ENCODE peak calls at places on chromosomes 16 and 17, in five cellular contexts. One of them, this sample, is unnamed.
A peak's percentile ranks its signal among the peaks of the same experiment; 100 is the strongest.

GRCh38 chr16:3879887-3880564 is 487 bp downstream of the CREBBP start:
- DNase-seq in adrenal gland: peak; percentile 62
- DNase-seq in heart left ventricle: peak; percentile 86
- DNase-seq in esophagus squamous epithelium: no peak
- DNase-seq in mucosa of descending colon: peak; percentile 83
- DNase-seq in this sample: peak; percentile 68

GRCh38 chr17:68733241-68734176 is 132.3 kb upstream of the FAM20A start:
- DNase-seq in esophagus squamous epithelium: no peak
- DNase-seq in heart left ventricle: peak; percentile 33
- DNase-seq in adrenal gland: peak; percentile 38
- DNase-seq in mucosa of descending colon: no peak
- DNase-seq in this sample: no peak

GRCh38 chr17:33628500-33629336 is 335.6 kb upstream of the ASIC2 start:
- DNase-seq in adrenal gland: no peak
- DNase-seq in heart left ventricle: no peak
- DNase-seq in mucosa of descending colon: no peak
- DNase-seq in esophagus squamous epithelium: no peak
- DNase-seq in this sample: no peak

GRCh38 chr16:7492122-7492521 is 159.5 kb downstream of the RBFOX1 start:
- DNase-seq in heart left ventricle: no peak
- DNase-seq in esophagus squamous epithelium: no peak
- DNase-seq in adrenal gland: no peak
- DNase-seq in mucosa of descending colon: no peak
- DNase-seq in this sample: no peak

GRCh38 chr16:49472598-49472997 is 99.0 kb downstream of the C16orf78 start:
- DNase-seq in heart left ventricle: peak; percentile 17
- DNase-seq in adrenal gland: no peak
- DNase-seq in esophagus squamous epithelium: no peak
- DNase-seq in mucosa of descending colon: no peak
- DNase-seq in this sample: no peak

GRCh38 chr17:72239548-72239947 is 118.7 kb downstream of the SOX9 start:
- DNase-seq in mucosa of descending colon: no peak
- DNase-seq in heart left ventricle: no peak
- DNase-seq in adrenal gland: no peak
- DNase-seq in esophagus squamous epithelium: no peak
- DNase-seq in this sample: no peak

GRCh38 chr17:82926716-82927115 is 86.9 kb upstream of the ZNF750 start:
- DNase-seq in adrenal gland: no peak
- DNase-seq in heart left ventricle: no peak
- DNase-seq in esophagus squamous epithelium: no peak
- DNase-seq in mucosa of descending colon: peak; percentile 35
- DNase-seq in this sample: no peak

GRCh38 chr17:65914784-65915342 is 277.1 kb downstream of the CEP112 start:
- DNase-seq in heart left ventricle: no peak
- DNase-seq in esophagus squamous epithelium: no peak
- DNase-seq in mucosa of descending colon: no peak
- DNase-seq in adrenal gland: no peak
- DNase-seq in this sample: no peak

GRCh38 chr17:12789075-12789975 is at the start of gene ARHGAP44:
- DNase-seq in esophagus squamous epithelium: no peak
- DNase-seq in mucosa of descending colon: peak; percentile 76
- DNase-seq in heart left ventricle: peak; percentile 66
- DNase-seq in adrenal gland: peak; percentile 18
- DNase-seq in this sample: peak; percentile 78

GRCh38 chr17:58960068-58960467 is 146.6 kb downstream of the TRIM37 start:
- DNase-seq in adrenal gland: peak; percentile 30
- DNase-seq in heart left ventricle: no peak
- DNase-seq in mucosa of descending colon: no peak
- DNase-seq in esophagus squamous epithelium: no peak
- DNase-seq in this sample: peak; percentile 17

GRCh38 chr17:46823657-46824056 is 5.2 kb upstream of the WNT3 start:
- DNase-seq in mucosa of descending colon: no peak
- DNase-seq in adrenal gland: no peak
- DNase-seq in esophagus squamous epithelium: no peak
- DNase-seq in heart left ventricle: no peak
- DNase-seq in this sample: no peak

GRCh38 chr16:2745116-2745890 is 7.1 kb upstream of the SRRM2 start:
- DNase-seq in mucosa of descending colon: no peak
- DNase-seq in esophagus squamous epithelium: no peak
- DNase-seq in adrenal gland: no peak
- DNase-seq in heart left ventricle: no peak
- DNase-seq in this sample: no peak

GRCh38 chr16:3121843-3122467 is 9.6 kb downstream of the ZNF205 start:
- DNase-seq in adrenal gland: no peak
- DNase-seq in heart left ventricle: no peak
- DNase-seq in mucosa of descending colon: no peak
- DNase-seq in esophagus squamous epithelium: no peak
- DNase-seq in this sample: no peak

GRCh38 chr16:85034591-85035433 is 7.2 kb downstream of the KIAA0513 start:
- DNase-seq in esophagus squamous epithelium: no peak
- DNase-seq in heart left ventricle: no peak
- DNase-seq in adrenal gland: no peak
- DNase-seq in mucosa of descending colon: no peak
- DNase-seq in this sample: no peak
- H3K4me1 ChIP-seq in esophagus squamous epithelium: peaks cover 5% of the 10 kb centered on the region
- H3K4me1 ChIP-seq in heart left ventricle: no peaks in the 10 kb centered on the region
- H3K4me1 ChIP-seq in adrenal gland: peaks cover 16% of the 10 kb centered on the region
- H3K4me1 ChIP-seq in mucosa of descending colon: peaks cover 13% of the 10 kb centered on the region
- H3K4me1 ChIP-seq in this sample: peaks cover 5% of the 10 kb centered on the region

GRCh38 chr17:8946476-8946875 is 19.0 kb downstream of the PIK3R5 start:
- DNase-seq in mucosa of descending colon: no peak
- DNase-seq in heart left ventricle: no peak
- DNase-seq in adrenal gland: no peak
- DNase-seq in esophagus squamous epithelium: no peak
- DNase-seq in this sample: no peak
- H3K4me1 ChIP-seq in mucosa of descending colon: no peaks in the 10 kb centered on the region
- H3K4me1 ChIP-seq in heart left ventricle: peaks cover 3% of the 10 kb centered on the region
- H3K4me1 ChIP-seq in adrenal gland: no peaks in the 10 kb centered on the region
- H3K4me1 ChIP-seq in esophagus squamous epithelium: no peaks in the 10 kb centered on the region
- H3K4me1 ChIP-seq in this sample: no peaks in the 10 kb centered on the region

GRCh38 chr17:75416006-75416405 is 10.5 kb upstream of the GRB2 start:
- DNase-seq in heart left ventricle: no peak
- DNase-seq in esophagus squamous epithelium: no peak
- DNase-seq in adrenal gland: no peak
- DNase-seq in mucosa of descending colon: no peak
- DNase-seq in this sample: no peak

GRCh38 chr17:75418523-75419050 is 13.1 kb upstream of the GRB2 start:
- DNase-seq in heart left ventricle: no peak
- DNase-seq in adrenal gland: no peak
- DNase-seq in esophagus squamous epithelium: no peak
- DNase-seq in mucosa of descending colon: no peak
- DNase-seq in this sample: no peak

GRCh38 chr17:75414488-75414887 is 9.0 kb upstream of the GRB2 start:
- DNase-seq in adrenal gland: no peak
- DNase-seq in esophagus squamous epithelium: no peak
- DNase-seq in heart left ventricle: no peak
- DNase-seq in mucosa of descending colon: no peak
- DNase-seq in this sample: no peak

GRCh38 chr17:75412455-75413317 is 7.2 kb upstream of the GRB2 start:
- DNase-seq in esophagus squamous epithelium: no peak
- DNase-seq in mucosa of descending colon: no peak
- DNase-seq in adrenal gland: peak; percentile 45
- DNase-seq in heart left ventricle: peak; percentile 50
- DNase-seq in this sample: peak; percentile 72

GRCh38 chr17:75417054-75417453 is 11.6 kb upstream of the GRB2 start:
- DNase-seq in esophagus squamous epithelium: no peak
- DNase-seq in adrenal gland: peak; percentile 53
- DNase-seq in mucosa of descending colon: no peak
- DNase-seq in heart left ventricle: no peak
- DNase-seq in this sample: no peak
- H3K4me1 ChIP-seq in esophagus squamous epithelium: no peaks in the 10 kb centered on the region
- H3K4me1 ChIP-seq in adrenal gland: no peaks in the 10 kb centered on the region
- H3K4me1 ChIP-seq in mucosa of descending colon: no peaks in the 10 kb centered on the region
- H3K4me1 ChIP-seq in heart left ventricle: peaks cover 8% of the 10 kb centered on the region
- H3K4me1 ChIP-seq in this sample: no peaks in the 10 kb centered on the region

GRCh38 chr17:78872486-78872885 is 30.5 kb downstream of the CEP295NL start:
- DNase-seq in esophagus squamous epithelium: no peak
- DNase-seq in adrenal gland: no peak
- DNase-seq in mucosa of descending colon: no peak
- DNase-seq in heart left ventricle: no peak
- DNase-seq in this sample: no peak

GRCh38 chr17:78875738-78876597 is 27.0 kb downstream of the CEP295NL start:
- DNase-seq in esophagus squamous epithelium: no peak
- DNase-seq in mucosa of descending colon: no peak
- DNase-seq in adrenal gland: peak; percentile 42
- DNase-seq in heart left ventricle: no peak
- DNase-seq in this sample: no peak

GRCh38 chr17:78873519-78874340 is 29.3 kb downstream of the CEP295NL start:
- DNase-seq in esophagus squamous epithelium: no peak
- DNase-seq in adrenal gland: no peak
- DNase-seq in mucosa of descending colon: no peak
- DNase-seq in heart left ventricle: peak; percentile 64
- DNase-seq in this sample: no peak

GRCh38 chr17:78878261-78878660 is 24.7 kb downstream of the CEP295NL start:
- DNase-seq in adrenal gland: no peak
- DNase-seq in heart left ventricle: no peak
- DNase-seq in mucosa of descending colon: no peak
- DNase-seq in esophagus squamous epithelium: no peak
- DNase-seq in this sample: no peak

DNA sequence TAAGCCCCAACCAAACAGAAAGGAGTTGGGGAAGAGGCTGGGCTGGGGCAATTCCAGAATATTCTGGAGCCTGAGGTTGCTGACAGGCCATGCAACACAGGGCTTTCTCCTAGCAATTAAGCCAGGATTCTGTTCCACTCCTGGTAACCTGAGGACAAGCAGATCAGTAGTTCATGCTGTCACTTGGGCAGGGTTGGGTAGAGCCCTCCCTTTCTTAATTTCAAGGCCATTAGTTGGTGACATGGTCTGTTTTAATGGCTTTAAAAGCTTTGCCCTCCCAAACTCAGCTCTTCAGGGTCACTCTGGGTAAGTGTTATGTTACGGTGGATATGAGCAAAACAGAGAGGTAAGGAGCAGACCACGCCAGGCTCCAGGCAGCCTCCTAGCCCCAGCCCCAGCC is 27.7 kb downstream of the CEP295NL start:
- DNase-seq in adrenal gland: no peak
- DNase-seq in esophagus squamous epithelium: no peak
- DNase-seq in heart left ventricle: no peak
- DNase-seq in mucosa of descending colon: no peak
- DNase-seq in this sample: no peak
- H3K4me1 ChIP-seq in adrenal gland: peaks cover 21% of the 10 kb centered on the region
- H3K4me1 ChIP-seq in esophagus squamous epithelium: peaks cover 28% of the 10 kb centered on the region
- H3K4me1 ChIP-seq in heart left ventricle: peaks cover 48% of the 10 kb centered on the region
- H3K4me1 ChIP-seq in mucosa of descending colon: peaks cover 10% of the 10 kb centered on the region
- H3K4me1 ChIP-seq in this sample: peaks cover 5% of the 10 kb centered on the region

DNA sequence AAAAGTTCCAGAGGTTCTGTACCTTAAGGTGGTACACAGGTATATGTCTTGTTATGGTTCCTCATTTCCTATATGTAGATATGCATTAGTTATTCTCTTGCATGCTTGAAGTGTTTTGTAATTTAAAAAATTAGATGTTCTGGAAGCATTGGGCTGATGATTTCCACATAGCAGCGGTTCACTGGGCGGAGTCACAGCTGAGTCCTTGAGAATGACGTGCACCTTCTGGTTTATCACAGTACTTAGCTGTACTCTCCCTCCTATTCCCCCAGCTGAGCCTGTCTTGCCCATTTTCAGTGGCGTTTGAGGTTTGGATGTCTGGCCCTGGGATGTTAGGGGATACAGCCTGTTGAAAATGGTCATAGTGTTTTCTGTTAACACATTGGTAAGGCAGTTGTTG is 327.1 kb downstream of the SNX29 start:
- DNase-seq in adrenal gland: peak; percentile 45
- DNase-seq in mucosa of descending colon: no peak
- DNase-seq in esophagus squamous epithelium: no peak
- DNase-seq in heart left ventricle: no peak
- DNase-seq in this sample: no peak
- H3K4me1 ChIP-seq in adrenal gland: no peaks in the 10 kb centered on the region
- H3K4me1 ChIP-seq in mucosa of descending colon: no peaks in the 10 kb centered on the region
- H3K4me1 ChIP-seq in esophagus squamous epithelium: no peaks in the 10 kb centered on the region
- H3K4me1 ChIP-seq in heart left ventricle: peaks cover 7% of the 10 kb centered on the region
- H3K4me1 ChIP-seq in this sample: no peaks in the 10 kb centered on the region

GRCh38 chr16:27113341-27113841 is 46.7 kb downstream of the C16orf82 start:
- DNase-seq in heart left ventricle: no peak
- DNase-seq in esophagus squamous epithelium: no peak
- DNase-seq in adrenal gland: no peak
- DNase-seq in mucosa of descending colon: no peak
- DNase-seq in this sample: no peak
- H3K4me1 ChIP-seq in heart left ventricle: peaks cover 8% of the 10 kb centered on the region
- H3K4me1 ChIP-seq in esophagus squamous epithelium: no peaks in the 10 kb centered on the region
- H3K4me1 ChIP-seq in adrenal gland: no peaks in the 10 kb centered on the region
- H3K4me1 ChIP-seq in mucosa of descending colon: no peaks in the 10 kb centered on the region
- H3K4me1 ChIP-seq in this sample: peaks cover 3% of the 10 kb centered on the region